ENCODE peak calls at places on chromosome 15, in ten cellular contexts. A, O, Y, G, C, T, D, X, N and L are unnamed samples.

GRCh38 chr15:73573572-73573971 is 59.6 kb downstream of the NPTN start:
- DNase-seq in A (no peak), O (no peak), Y (no peak), G (no peak), C (peak; percentile 95), T (no peak), D (no peak), X (no peak), N (no peak), L (no peak)

GRCh38 chr15:31034152-31034551 is 42.7 kb upstream of the MTMR10 start:
- DNase-seq in A (no peak), O (peak; percentile 33), Y (no peak), G (no peak), C (peak; percentile 12), T (no peak), D (no peak), X (no peak), N (no peak), L (no peak)

GRCh38 chr15:68081869-68082505 is 27.9 kb downstream of the PIAS1 start:
- DNase-seq in A (no peak), O (no peak), Y (no peak), G (no peak), C (no peak), T (no peak), D (no peak), X (no peak), N (no peak), L (no peak)

GRCh38 chr15:77804210-77804609 is 171.5 kb upstream of the LINGO1 start:
- DNase-seq in A (no peak), O (no peak), Y (no peak), G (no peak), C (no peak), T (no peak), D (no peak), X (no peak), N (no peak), L (no peak)

GRCh38 chr15:92385096-92385495 is 8.6 kb upstream of the ST8SIA2 start:
- DNase-seq in A (no peak), O (no peak), Y (no peak), G (no peak), C (no peak), T (no peak), D (no peak), X (no peak), N (no peak), L (no peak)

GRCh38 chr15:55775316-55775715 is 32.4 kb upstream of the PRTG start:
- DNase-seq in A (no peak), O (peak; percentile 8), Y (no peak), G (no peak), C (no peak), T (no peak), D (no peak), X (no peak), N (no peak), L (no peak)

GRCh38 chr15:31147943-31148621 is 46.6 kb upstream of the TRPM1 start:
- DNase-seq in A (no peak), O (peak; percentile 28), Y (no peak), G (no peak), C (no peak), T (no peak), D (no peak), X (no peak), N (no peak), L (no peak)

GRCh38 chr15:43242616-43243015 is 21.8 kb upstream of the EPB42 start:
- DNase-seq in A (no peak), O (no peak), Y (no peak), G (no peak), C (no peak), T (no peak), D (no peak), X (no peak), N (no peak), L (no peak)

GRCh38 chr15:76866716-76867321 is 38.3 kb downstream of the SCAPER start:
- DNase-seq in A (peak; percentile 17), O (peak; percentile 20), Y (no peak), G (no peak), C (peak; percentile 49), T (peak; percentile 9), D (no peak), X (peak; percentile 5), N (no peak), L (no peak)

GRCh38 chr15:74403981-74404563 is 29.7 kb downstream of the SEMA7A start:
- DNase-seq in A (peak; percentile 52), O (no peak), Y (no peak), G (no peak), C (no peak), T (no peak), D (no peak), X (no peak), N (peak; percentile 23), L (no peak)

GRCh38 chr15:40846846-40847224 is 3.0 kb downstream of the SPINT1 start:
- DNase-seq in A (no peak), O (no peak), Y (no peak), G (no peak), C (no peak), T (no peak), D (no peak), X (no peak), N (no peak), L (no peak)

GRCh38 chr15:73357999-73358665 is 10.6 kb downstream of the HCN4 start:
- DNase-seq in A (no peak), O (peak; percentile 67), Y (no peak), G (no peak), C (no peak), T (no peak), D (no peak), X (no peak), N (no peak), L (no peak)

GRCh38 chr15:101004500-101004899 is 85.3 kb downstream of the LRRK1 start:
- DNase-seq in A (no peak), O (no peak), Y (no peak), G (no peak), C (no peak), T (no peak), D (no peak), X (no peak), N (no peak), L (no peak)

GRCh38 chr15:63065262-63066234 is 23.0 kb downstream of the TPM1 start:
- DNase-seq in A (peak; percentile 31), O (no peak), Y (no peak), G (no peak), C (no peak), T (no peak), D (no peak), X (no peak), N (no peak), L (no peak)

GRCh38 chr15:88908697-88909621 is 4.2 kb downstream of the MFGE8 start:
- DNase-seq in A (no peak), O (no peak), Y (no peak), G (no peak), C (peak; percentile 66), T (no peak), D (no peak), X (no peak), N (no peak), L (no peak)